ENCODE peak calls at places on chromosomes 1 and 21, in five cellular contexts. M is small intestine, B is vagina, E is endodermal cell, T is fibroblast of lung. Y is an unnamed sample.

GRCh38 chr21:39641827-39642450 is 29.2 kb downstream of the B3GALT5 start:
- DNase-seq in B (no peak), M (peak; percentile 92), T (no peak), E (no peak), Y (no peak)

GRCh38 chr1:43207229-43207853 is 35.2 kb downstream of the CFAP57 start:
- DNase-seq in M (no peak), T (peak; percentile 42), E (no peak), B (no peak), Y (peak; percentile 14)

GRCh38 chr1:219713981-219714381 is 101.1 kb upstream of the ZC3H11B start:
- DNase-seq in T (peak; percentile 20), B (no peak), E (no peak), M (no peak), Y (no peak)

GRCh38 chr21:46023126-46023985 is 41.8 kb downstream of the COL6A1 start:
- DNase-seq in B (peak; percentile 82), T (no peak), E (no peak), M (no peak), Y (no peak)

GRCh38 chr1:206117151-206117948 is at the start of gene AVPR1B:
- DNase-seq in B (peak; percentile 65), M (peak; percentile 30), E (peak; percentile 86), T (peak; percentile 45), Y (peak; percentile 19)

GRCh38 chr1:1302006-1302430 is 5.7 kb downstream of the ACAP3 start:
- DNase-seq in T (no peak), E (peak; percentile 75), M (no peak), B (no peak), Y (no peak)

GRCh38 chr1:230542054-230542453 is 100.2 kb upstream of the COG2 start:
- DNase-seq in M (no peak), B (no peak), E (no peak), T (peak; percentile 85), Y (peak; percentile 78)

GRCh38 chr1:158002022-158002629 is 8.7 kb downstream of the KIRREL1 start:
- DNase-seq in E (no peak), T (no peak), M (no peak), B (no peak), Y (no peak)

GRCh38 chr1:93671090-93671743 is 10.4 kb downstream of the BCAR3 start:
- DNase-seq in E (peak; percentile 68), M (no peak), B (peak; percentile 40), T (no peak), Y (no peak)

GRCh38 chr1:117034791-117035290 is 25.3 kb upstream of the TTF2 start:
- DNase-seq in E (no peak), T (no peak), B (no peak), M (no peak), Y (no peak)

GRCh38 chr1:214551436-214552173 is at the start of gene PTPN14:
- DNase-seq in B (peak; percentile 90), E (peak; percentile 95), M (peak; percentile 81), T (peak; percentile 96), Y (peak; percentile 91)

GRCh38 chr21:32185726-32186125 is 93.1 kb downstream of the MIS18A start:
- DNase-seq in B (peak; percentile 52), M (no peak), E (no peak), T (no peak), Y (no peak)

GRCh38 chr1:183114441-183114840 is 71.6 kb upstream of the LAMC2 start:
- DNase-seq in E (no peak), B (no peak), T (no peak), M (no peak), Y (no peak)
- H3K36me3 ChIP-seq in E (peaks cover 22% of the 10 kb centered on the region), B (peaks cover 55% of the 10 kb centered on the region), T (peaks cover 14% of the 10 kb centered on the region), M (no peaks in the 10 kb centered on the region), Y (peaks cover 62% of the 10 kb centered on the region)

GRCh38 chr1:225771661-225772322 is 5.8 kb upstream of the SRP9 start:
- DNase-seq in E (no peak), B (no peak), T (no peak), M (no peak), Y (no peak)

GRCh38 chr1:225772323-225772768 is 5.3 kb upstream of the SRP9 start:
- DNase-seq in M (peak; percentile 93), B (no peak), E (peak; percentile 97), T (peak; percentile 77), Y (peak; percentile 68)

GRCh38 chr1:225769687-225770086 is 7.9 kb upstream of the SRP9 start:
- DNase-seq in T (no peak), E (no peak), B (no peak), M (no peak), Y (no peak)

GRCh38 chr1:225768662-225769426 is 8.8 kb upstream of the SRP9 start:
- DNase-seq in T (no peak), M (no peak), B (no peak), E (no peak), Y (no peak)

GRCh38 chr1:225770586-225771248 is 6.9 kb upstream of the SRP9 start:
- DNase-seq in B (no peak), T (no peak), E (no peak), M (no peak), Y (no peak)
- H3K27ac ChIP-seq in B (no peak overlapping the region), T (no peak overlapping the region), E (peak overlapping the region; percentile 1), M (no peak overlapping the region), Y (no peak overlapping the region)

GRCh38 chr1:113747376-113747775 is 11.9 kb downstream of the PHTF1 start:
- DNase-seq in M (no peak), B (no peak), E (no peak), T (peak; percentile 66), Y (peak; percentile 49)

GRCh38 chr1:113756461-113756860 is 2.8 kb downstream of the PHTF1 start:
- DNase-seq in M (no peak), B (no peak), E (no peak), T (no peak), Y (no peak)

GRCh38 chr1:113749402-113749801 is 9.9 kb downstream of the PHTF1 start:
- DNase-seq in B (no peak), M (no peak), T (no peak), E (no peak), Y (no peak)

GRCh38 chr1:113751516-113751915 is 7.8 kb downstream of the PHTF1 start:
- DNase-seq in M (no peak), T (no peak), B (no peak), E (no peak), Y (no peak)

DNA sequence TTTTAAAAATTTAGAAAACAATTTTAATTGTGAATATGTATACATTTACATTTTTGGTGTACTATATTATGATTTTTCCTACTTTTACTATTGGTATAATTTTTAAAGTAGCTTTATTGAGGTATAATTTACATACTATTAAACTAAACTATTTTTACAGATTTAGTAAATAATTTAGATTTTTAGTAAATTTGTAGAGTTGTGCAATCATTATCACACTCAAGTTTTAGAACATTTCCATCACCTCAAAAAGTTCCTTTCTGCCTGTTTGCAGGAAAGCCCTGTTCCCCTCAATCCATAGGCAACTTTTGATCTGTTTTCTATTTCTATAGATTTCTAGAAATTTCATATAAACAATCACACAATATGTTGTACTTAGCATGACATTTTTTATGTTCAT is 8.2 kb downstream of the PHTF1 start:
- DNase-seq in T (no peak), M (no peak), B (no peak), E (no peak), Y (no peak)
- H3K36me3 ChIP-seq in T (no peaks in the 10 kb centered on the region), M (peaks cover 2% of the 10 kb centered on the region), B (no peaks in the 10 kb centered on the region), E (peaks cover 80% of the 10 kb centered on the region), Y (peaks cover 15% of the 10 kb centered on the region)

GRCh38 chr1:40650075-40650474 is 15.4 kb downstream of the RIMS3 start:
- DNase-seq in E (peak; percentile 85), M (no peak), T (no peak), B (no peak), Y (no peak)
- H3K27ac ChIP-seq in E (no peak overlapping the region), M (no peak overlapping the region), T (no peak overlapping the region), B (no peak overlapping the region), Y (no peak overlapping the region)

GRCh38 chr1:161778522-161778921 is 12.4 kb downstream of the ATF6 start:
- DNase-seq in M (no peak), T (no peak), B (no peak), E (no peak), Y (no peak)

GRCh38 chr1:161784963-161785362 is 18.8 kb downstream of the ATF6 start:
- DNase-seq in E (no peak), B (no peak), T (no peak), M (no peak), Y (no peak)

GRCh38 chr1:161781995-161782394 is 15.9 kb downstream of the ATF6 start:
- DNase-seq in E (no peak), T (peak; percentile 44), B (no peak), M (no peak), Y (peak; percentile 29)

GRCh38 chr1:161779393-161779792 is 13.3 kb downstream of the ATF6 start:
- DNase-seq in T (peak; percentile 21), B (no peak), E (no peak), M (no peak), Y (no peak)

DNA sequence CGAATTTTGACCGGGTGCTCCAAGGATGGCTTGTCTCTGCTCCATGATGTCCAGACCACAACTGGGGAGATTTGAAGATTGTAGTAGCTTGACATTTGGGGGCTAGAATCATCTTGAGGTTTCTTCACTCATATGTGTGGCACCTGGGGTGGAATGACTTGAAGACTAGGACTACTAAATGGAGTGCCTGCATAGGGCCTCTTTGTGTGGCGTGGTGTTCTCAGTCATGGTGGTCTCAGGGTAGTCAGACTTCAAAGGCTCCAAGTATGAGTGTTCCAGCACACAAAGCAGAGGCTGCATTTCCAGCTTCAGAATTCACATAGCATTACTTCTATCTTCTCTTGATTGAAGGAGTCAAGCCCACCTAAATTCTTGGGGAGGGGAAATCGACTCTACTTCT is 16.8 kb downstream of the ATF6 start:
- DNase-seq in M (no peak), B (no peak), T (no peak), E (no peak), Y (no peak)
- H3K36me3 ChIP-seq in M (peaks cover 4% of the 10 kb centered on the region), B (peaks cover 8% of the 10 kb centered on the region), T (no peaks in the 10 kb centered on the region), E (peaks cover 20% of the 10 kb centered on the region), Y (no peaks in the 10 kb centered on the region)

GRCh38 chr1:201709564-201710295 is 119.2 kb upstream of the IPO9 start:
- DNase-seq in T (peak; percentile 77), E (peak; percentile 95), B (no peak), M (peak; percentile 58), Y (peak; percentile 69)
- H3K27ac ChIP-seq in T (peak overlapping the region; percentile 94), E (no peak overlapping the region), B (peak overlapping the region; percentile 95), M (peak overlapping the region; percentile 15), Y (peak overlapping the region; percentile 98)

GRCh38 chr21:36288651-36289243 is 31.2 kb upstream of the MORC3 start:
- DNase-seq in T (peak; percentile 15), M (no peak), B (no peak), E (no peak), Y (peak; percentile 12)
- H3K36me3 ChIP-seq in T (peaks cover 2% of the 10 kb centered on the region), M (peaks cover 11% of the 10 kb centered on the region), B (peaks cover 5% of the 10 kb centered on the region), E (no peaks in the 10 kb centered on the region), Y (peaks cover 10% of the 10 kb centered on the region)

DNA sequence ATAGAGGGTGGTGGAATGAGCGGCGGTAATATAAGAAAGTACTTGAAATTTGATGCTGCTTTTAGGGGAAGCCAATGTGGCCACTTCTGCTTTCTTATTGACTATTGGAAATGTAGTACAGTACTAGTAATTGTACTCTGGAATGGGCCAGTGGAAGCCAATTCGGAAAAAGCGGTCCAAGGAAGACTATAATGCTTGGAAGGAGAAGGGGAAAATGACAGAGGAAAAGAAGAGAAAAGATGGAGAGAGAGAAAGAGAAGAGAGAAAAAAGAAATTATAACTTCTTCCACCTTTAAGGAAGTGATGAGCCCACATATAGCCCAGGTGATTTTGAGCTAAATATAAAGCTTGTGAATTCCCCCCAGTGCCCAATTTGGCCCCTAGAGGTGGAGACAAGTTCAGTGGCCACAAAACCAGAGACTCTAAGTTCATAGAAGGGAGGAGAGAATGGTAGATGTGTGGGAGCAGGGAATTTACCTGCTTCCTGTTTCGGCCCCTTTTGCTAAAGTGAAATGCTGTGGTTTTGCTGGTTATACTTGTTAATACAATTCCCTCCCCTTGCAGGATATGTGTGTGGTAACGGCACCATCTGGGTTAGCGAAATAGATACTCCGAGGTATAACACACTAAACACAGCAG is 35.7 kb upstream of the DUSP10 start:
- DNase-seq in M (peak; percentile 49), T (no peak), E (no peak), B (no peak), Y (no peak)
- H3K27ac ChIP-seq in M (no peak overlapping the region), T (no peak overlapping the region), E (no peak overlapping the region), B (no peak overlapping the region), Y (no peak overlapping the region)